ENCODE peak calls at places on chromosomes 12 and 14, in eight cellular contexts. I, M, R, X, L, O, H and A are unnamed samples. For H3K4me1 and H3K9me3, the result is how much of the 10 kb centered on the place peaks cover.

GRCh38 chr14:49853572-49854375 is 1.2 kb upstream of the NEMF start:
- DNase-seq in I (peak), M (peak), R (peak), X (peak), L (peak), O (peak), H (peak), A (peak)

GRCh38 chr12:52847335-52848102 is 1.3 kb downstream of the KRT78 start:
- DNase-seq in I (no peak), M (no peak), R (no peak), X (no peak), L (no peak), O (peak), H (peak), A (peak)

GRCh38 chr12:75781532-75782046 is 250.0 kb downstream of the PHLDA1 start:
- DNase-seq in I (no peak), M (no peak), R (no peak), X (no peak), L (peak), O (no peak), H (peak), A (no peak)

GRCh38 chr12:6552140-6552551 is 3.7 kb downstream of the IFFO1 start:
- DNase-seq in I (no peak), M (no peak), R (no peak), X (peak), L (peak), O (peak), H (no peak), A (peak)

GRCh38 chr12:130236421-130236820 is 74.2 kb downstream of the FZD10 start:
- DNase-seq in I (no peak), M (no peak), R (no peak), X (no peak), L (no peak), O (no peak), H (no peak), A (no peak)

GRCh38 chr12:13374783-13375182 is 178.3 kb downstream of the EMP1 start:
- DNase-seq in I (no peak), M (no peak), R (no peak), X (no peak), L (peak), O (no peak), H (no peak), A (no peak)

GRCh38 chr14:70901218-70901772 is 6.0 kb upstream of the PCNX1 start:
- DNase-seq in I (no peak), M (no peak), R (no peak), X (no peak), L (no peak), O (no peak), H (no peak), A (no peak)

GRCh38 chr12:754238-754816 is 1.9 kb downstream of the WNK1 start:
- DNase-seq in I (no peak), M (no peak), R (no peak), X (no peak), L (peak), O (no peak), H (peak), A (no peak)

GRCh38 chr12:108576660-108577234 is 14.4 kb downstream of the ISCU start:
- DNase-seq in I (no peak), M (no peak), R (no peak), X (peak), L (no peak), O (peak), H (no peak), A (no peak)

GRCh38 chr14:20215196-20215595 is 8.3 kb upstream of the OR11H6 start:
- DNase-seq in I (no peak), M (no peak), R (no peak), X (no peak), L (no peak), O (no peak), H (no peak), A (no peak)

GRCh38 chr14:101726954-101727302 is 34.6 kb upstream of the PPP2R5C start:
- DNase-seq in I (no peak), M (no peak), R (no peak), X (no peak), L (no peak), O (no peak), H (no peak), A (no peak)

GRCh38 chr12:67410246-67410645 is 141.1 kb downstream of the CAND1 start:
- DNase-seq in I (no peak), M (no peak), R (no peak), X (no peak), L (no peak), O (no peak), H (no peak), A (no peak)

GRCh38 chr14:99035712-99036593 is 236.0 kb downstream of the BCL11B start:
- DNase-seq in I (peak), M (peak), R (no peak), X (peak), L (peak), O (peak), H (peak), A (peak)

GRCh38 chr12:68775121-68775520 is 29.1 kb downstream of the SLC35E3 start:
- DNase-seq in I (no peak), M (no peak), R (no peak), X (no peak), L (no peak), O (no peak), H (no peak), A (no peak)

GRCh38 chr12:132170094-132170636 is 25.9 kb downstream of the NOC4L start:
- DNase-seq in I (no peak), M (no peak), R (no peak), X (no peak), L (no peak), O (no peak), H (peak), A (peak)

GRCh38 chr14:78701246-78701645 is 531.1 kb downstream of the NRXN3 start:
- DNase-seq in I (no peak), M (no peak), R (no peak), X (no peak), L (no peak), O (no peak), H (no peak), A (no peak)

GRCh38 chr14:68753696-68754095 is 39.2 kb downstream of the ZFP36L1 start:
- DNase-seq in I (no peak), M (no peak), R (no peak), X (no peak), L (no peak), O (no peak), H (no peak), A (no peak)

GRCh38 chr12:82972624-82973023 is 285.9 kb downstream of the TMTC2 start:
- DNase-seq in I (no peak), M (no peak), R (no peak), X (no peak), L (no peak), O (no peak), H (no peak), A (no peak)

GRCh38 chr14:92314182-92314581 is 8.8 kb upstream of the SLC24A4 start:
- DNase-seq in I (no peak), M (no peak), R (no peak), X (no peak), L (no peak), O (no peak), H (no peak), A (no peak)

GRCh38 chr12:131487379-131488129 is 223.3 kb upstream of the SFSWAP start:
- DNase-seq in I (no peak), M (peak), R (no peak), X (peak), L (no peak), O (no peak), H (peak), A (no peak)

GRCh38 chr12:91133871-91134270 is 22.6 kb upstream of the LUM start:
- DNase-seq in I (no peak), M (no peak), R (no peak), X (no peak), L (no peak), O (no peak), H (no peak), A (no peak)

GRCh38 chr12:49537231-49537708 is 1.6 kb upstream of the KCNH3 start:
- DNase-seq in I (no peak), M (no peak), R (no peak), X (no peak), L (no peak), O (peak), H (no peak), A (peak)

GRCh38 chr12:59973515-59973914 is 377.7 kb downstream of the SLC16A7 start:
- DNase-seq in I (no peak), M (no peak), R (no peak), X (no peak), L (no peak), O (no peak), H (peak), A (no peak)

GRCh38 chr14:103847954-103848719 is 762 bp upstream of the PPP1R13B start:
- DNase-seq in I (no peak), M (peak), R (peak), X (peak), L (peak), O (peak), H (no peak), A (no peak)

GRCh38 chr12:120267736-120268135 is 2.2 kb upstream of the PXN start:
- DNase-seq in I (no peak), M (no peak), R (no peak), X (no peak), L (no peak), O (no peak), H (no peak), A (no peak)
- H3K27ac ChIP-seq in I (peak), M (no peak), R (no peak), X (no peak), L (no peak), O (no peak), H (no peak), A (no peak)

GRCh38 chr12:112013601-112014402 is 576 bp downstream of the ERP29 start:
- DNase-seq in I (peak), M (peak), R (peak), X (peak), L (peak), O (peak), H (peak), A (peak)
- H3K4me1 ChIP-seq in I (under half), M (under half), R (half or more), X (under half), L (under half), O (under half), H (under half), A (under half)

GRCh38 chr12:34298971-34299801 is 276.9 kb downstream of the ALG10 start:
- DNase-seq in I (no peak), M (no peak), R (no peak), X (no peak), L (no peak), O (no peak), H (no peak), A (peak)
- H3K9me3 ChIP-seq in I (under half), M (under half), R (under half), X (under half), L (under half), O (half or more), H (under half), A (under half)

GRCh38 chr12:46521145-46521544 is 148.6 kb upstream of the SLC38A2 start:
- DNase-seq in I (no peak), M (peak), R (no peak), X (no peak), L (no peak), O (no peak), H (no peak), A (no peak)
- H3K27ac ChIP-seq in I (no peak), M (no peak), R (no peak), X (peak), L (no peak), O (no peak), H (no peak), A (no peak)

GRCh38 chr12:123491056-123491455 is 33.1 kb downstream of the SNRNP35 start:
- DNase-seq in I (no peak), M (no peak), R (no peak), X (no peak), L (no peak), O (no peak), H (no peak), A (no peak)

GRCh38 chr12:123491481-123491880 is 33.5 kb downstream of the SNRNP35 start:
- DNase-seq in I (no peak), M (no peak), R (no peak), X (no peak), L (no peak), O (no peak), H (no peak), A (no peak)

GRCh38 chr12:123489580-123489979 is 31.6 kb downstream of the SNRNP35 start:
- DNase-seq in I (no peak), M (no peak), R (no peak), X (no peak), L (no peak), O (no peak), H (no peak), A (no peak)

GRCh38 chr12:123488539-123489230 is 30.7 kb downstream of the SNRNP35 start:
- DNase-seq in I (no peak), M (no peak), R (no peak), X (no peak), L (no peak), O (peak), H (no peak), A (no peak)

DNA sequence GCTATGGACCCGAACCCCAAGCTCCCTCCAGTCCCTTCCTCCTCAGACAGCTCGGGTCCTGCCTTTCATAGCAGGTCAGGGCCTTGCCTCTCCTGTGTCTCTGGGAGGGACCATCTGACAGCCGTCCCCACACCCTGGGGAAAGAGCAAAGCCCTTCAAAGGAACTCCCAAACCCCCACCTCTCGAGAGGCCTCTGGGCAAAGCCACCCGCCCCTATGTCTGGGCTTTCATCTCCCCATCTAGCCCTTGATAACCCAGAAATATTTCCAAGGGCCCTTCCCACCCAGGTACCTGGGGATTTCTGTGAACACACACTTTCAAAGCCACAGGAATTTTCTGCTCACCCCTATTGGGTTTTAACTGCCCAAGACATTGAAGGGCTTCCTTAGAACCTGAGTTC is 32.1 kb downstream of the SNRNP35 start:
- DNase-seq in I (no peak), M (no peak), R (no peak), X (no peak), L (no peak), O (no peak), H (no peak), A (no peak)
- H3K4me1 ChIP-seq in I (under half), M (under half), R (under half), X (under half), L (under half), O (under half), H (under half), A (under half)

DNA sequence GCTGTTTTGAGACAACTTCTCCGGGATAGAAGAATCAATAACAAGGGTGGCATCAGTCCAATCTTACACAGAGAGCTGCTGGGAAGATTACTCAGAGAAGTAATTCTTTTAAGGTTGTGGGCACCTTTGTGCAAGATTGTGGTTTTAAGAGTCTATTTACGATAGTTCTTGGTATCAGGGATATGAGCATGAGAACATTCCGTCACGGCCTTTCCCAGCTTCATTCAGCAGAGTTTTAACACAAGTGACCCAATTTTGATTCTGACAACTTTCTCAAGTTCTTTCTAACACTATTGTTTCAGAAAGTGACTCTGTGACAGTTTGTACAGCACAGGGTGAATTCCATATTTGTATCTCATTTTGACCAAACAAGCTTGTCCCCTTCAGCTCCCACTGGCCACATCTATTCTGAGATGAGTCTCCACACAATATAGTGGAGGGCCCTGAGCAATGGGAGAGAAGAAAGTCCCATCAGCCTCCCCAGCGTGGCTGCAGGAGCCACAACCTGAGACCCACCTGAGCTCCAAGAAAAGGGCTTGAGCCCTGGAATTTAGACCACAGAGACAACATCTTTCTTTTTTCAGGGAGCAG is 869.2 kb downstream of the TMEM121 start:
- DNase-seq in I (no peak), M (no peak), R (no peak), X (no peak), L (no peak), O (no peak), H (no peak), A (no peak)
- H3K9me3 ChIP-seq in I (under half), M (under half), R (under half), X (under half), L (under half), O (half or more), H (under half), A (under half)

GRCh38 chr12:2615665-2616387 is 178.9 kb upstream of the FKBP4 start:
- DNase-seq in I (no peak), M (peak), R (no peak), X (peak), L (peak), O (peak), H (no peak), A (peak)
- H3K27ac ChIP-seq in I (no peak), M (no peak), R (no peak), X (peak), L (peak), O (no peak), H (no peak), A (no peak)

GRCh38 chr12:4277205-4277543 is 3.6 kb downstream of the CCND2 start:
- DNase-seq in I (no peak), M (no peak), R (no peak), X (no peak), L (no peak), O (no peak), H (no peak), A (no peak)
- H3K4me1 ChIP-seq in I (under half), M (under half), R (half or more), X (under half), L (half or more), O (under half), H (under half), A (under half)

GRCh38 chr14:82359201-82359600 is 825.5 kb upstream of the SEL1L start:
- DNase-seq in I (no peak), M (no peak), R (no peak), X (no peak), L (no peak), O (no peak), H (no peak), A (no peak)
- H3K9me3 ChIP-seq in I (under half), M (under half), R (under half), X (under half), L (under half), O (under half), H (under half), A (under half)